ENCODE peak calls at places on chromosome 22, in ten cellular contexts. One of them, this sample, is unnamed.

GRCh38 chr22:46367707-46368191 is 32.2 kb downstream of the TRMU start:
- DNase-seq in spleen: peak; percentile 92
- DNase-seq in bronchial epithelial cell: peak; percentile 56
- DNase-seq in CD8-positive, alpha-beta memory T cell: peak; percentile 65
- DNase-seq in body of pancreas: peak; percentile 89
- DNase-seq in esophagus squamous epithelium: no peak
- DNase-seq in lung: peak; percentile 74
- DNase-seq in CD4-positive, alpha-beta memory T cell: peak; percentile 54
- DNase-seq in tibial nerve: peak; percentile 47
- DNase-seq in MM.1S: peak; percentile 85
- DNase-seq in this sample: peak; percentile 40

GRCh38 chr22:19358703-19359553 is 67.4 kb upstream of the CLTCL1 start:
- DNase-seq in spleen: no peak
- DNase-seq in bronchial epithelial cell: no peak
- DNase-seq in CD8-positive, alpha-beta memory T cell: no peak
- DNase-seq in body of pancreas: no peak
- DNase-seq in esophagus squamous epithelium: no peak
- DNase-seq in lung: no peak
- DNase-seq in CD4-positive, alpha-beta memory T cell: no peak
- DNase-seq in tibial nerve: no peak
- DNase-seq in MM.1S: no peak
- DNase-seq in this sample: no peak

GRCh38 chr22:32796865-32797573 is 4.5 kb upstream of the TIMP3 start:
- DNase-seq in spleen: peak; percentile 83
- DNase-seq in bronchial epithelial cell: peak; percentile 49
- DNase-seq in CD8-positive, alpha-beta memory T cell: peak; percentile 7
- DNase-seq in body of pancreas: peak; percentile 62
- DNase-seq in esophagus squamous epithelium: no peak
- DNase-seq in lung: peak; percentile 57
- DNase-seq in CD4-positive, alpha-beta memory T cell: peak; percentile 44
- DNase-seq in tibial nerve: peak; percentile 67
- DNase-seq in MM.1S: peak; percentile 57
- DNase-seq in this sample: peak; percentile 87

GRCh38 chr22:43155789-43156188 is 4.4 kb downstream of the TSPO start:
- DNase-seq in spleen: no peak
- DNase-seq in bronchial epithelial cell: no peak
- DNase-seq in CD8-positive, alpha-beta memory T cell: no peak
- DNase-seq in body of pancreas: no peak
- DNase-seq in esophagus squamous epithelium: no peak
- DNase-seq in lung: no peak
- DNase-seq in CD4-positive, alpha-beta memory T cell: no peak
- DNase-seq in tibial nerve: no peak
- DNase-seq in MM.1S: no peak
- DNase-seq in this sample: no peak

GRCh38 chr22:33883561-33883960 is 36.7 kb downstream of the LARGE1 start:
- DNase-seq in spleen: no peak
- DNase-seq in bronchial epithelial cell: peak; percentile 68
- DNase-seq in CD8-positive, alpha-beta memory T cell: no peak
- DNase-seq in body of pancreas: no peak
- DNase-seq in esophagus squamous epithelium: no peak
- DNase-seq in lung: no peak
- DNase-seq in CD4-positive, alpha-beta memory T cell: no peak
- DNase-seq in tibial nerve: no peak
- DNase-seq in MM.1S: no peak
- DNase-seq in this sample: no peak

GRCh38 chr22:26406118-26406517 is 22.9 kb upstream of the ASPHD2 start:
- DNase-seq in spleen: no peak
- DNase-seq in bronchial epithelial cell: no peak
- DNase-seq in CD8-positive, alpha-beta memory T cell: no peak
- DNase-seq in body of pancreas: no peak
- DNase-seq in esophagus squamous epithelium: no peak
- DNase-seq in lung: no peak
- DNase-seq in CD4-positive, alpha-beta memory T cell: no peak
- DNase-seq in tibial nerve: no peak
- DNase-seq in MM.1S: no peak
- DNase-seq in this sample: no peak

GRCh38 chr22:31173386-31174145 is 13.6 kb downstream of the RNF185 start:
- DNase-seq in spleen: no peak
- DNase-seq in bronchial epithelial cell: peak; percentile 95
- DNase-seq in CD8-positive, alpha-beta memory T cell: no peak
- DNase-seq in body of pancreas: no peak
- DNase-seq in esophagus squamous epithelium: no peak
- DNase-seq in lung: no peak
- DNase-seq in CD4-positive, alpha-beta memory T cell: no peak
- DNase-seq in tibial nerve: no peak
- DNase-seq in MM.1S: no peak
- DNase-seq in this sample: no peak

GRCh38 chr22:32444068-32444467 is 20.2 kb downstream of the BPIFC start:
- DNase-seq in spleen: no peak
- DNase-seq in bronchial epithelial cell: peak; percentile 31
- DNase-seq in CD8-positive, alpha-beta memory T cell: no peak
- DNase-seq in body of pancreas: no peak
- DNase-seq in esophagus squamous epithelium: no peak
- DNase-seq in lung: no peak
- DNase-seq in CD4-positive, alpha-beta memory T cell: peak; percentile 28
- DNase-seq in tibial nerve: no peak
- DNase-seq in MM.1S: peak; percentile 71
- DNase-seq in this sample: no peak

GRCh38 chr22:17980013-17980510 is 44.3 kb downstream of the MICAL3 start:
- DNase-seq in spleen: peak; percentile 33
- DNase-seq in bronchial epithelial cell: no peak
- DNase-seq in CD8-positive, alpha-beta memory T cell: no peak
- DNase-seq in body of pancreas: no peak
- DNase-seq in esophagus squamous epithelium: no peak
- DNase-seq in lung: no peak
- DNase-seq in CD4-positive, alpha-beta memory T cell: no peak
- DNase-seq in tibial nerve: no peak
- DNase-seq in MM.1S: no peak
- DNase-seq in this sample: no peak

GRCh38 chr22:35614404-35614803 is 2.7 kb downstream of the MB start:
- DNase-seq in spleen: no peak
- DNase-seq in bronchial epithelial cell: no peak
- DNase-seq in CD8-positive, alpha-beta memory T cell: no peak
- DNase-seq in body of pancreas: no peak
- DNase-seq in esophagus squamous epithelium: no peak
- DNase-seq in lung: no peak
- DNase-seq in CD4-positive, alpha-beta memory T cell: no peak
- DNase-seq in tibial nerve: no peak
- DNase-seq in MM.1S: no peak
- DNase-seq in this sample: no peak
- H3K36me3 ChIP-seq in spleen: no peaks in the 10 kb centered on the region
- H3K36me3 ChIP-seq in bronchial epithelial cell: no peaks in the 10 kb centered on the region
- H3K36me3 ChIP-seq in CD8-positive, alpha-beta memory T cell: no peaks in the 10 kb centered on the region
- H3K36me3 ChIP-seq in body of pancreas: no peaks in the 10 kb centered on the region
- H3K36me3 ChIP-seq in esophagus squamous epithelium: no peaks in the 10 kb centered on the region
- H3K36me3 ChIP-seq in lung: no peaks in the 10 kb centered on the region
- H3K36me3 ChIP-seq in CD4-positive, alpha-beta memory T cell: no peaks in the 10 kb centered on the region
- H3K36me3 ChIP-seq in tibial nerve: no peaks in the 10 kb centered on the region
- H3K36me3 ChIP-seq in MM.1S: no peaks in the 10 kb centered on the region
- H3K36me3 ChIP-seq in this sample: peaks cover 4% of the 10 kb centered on the region

DNA sequence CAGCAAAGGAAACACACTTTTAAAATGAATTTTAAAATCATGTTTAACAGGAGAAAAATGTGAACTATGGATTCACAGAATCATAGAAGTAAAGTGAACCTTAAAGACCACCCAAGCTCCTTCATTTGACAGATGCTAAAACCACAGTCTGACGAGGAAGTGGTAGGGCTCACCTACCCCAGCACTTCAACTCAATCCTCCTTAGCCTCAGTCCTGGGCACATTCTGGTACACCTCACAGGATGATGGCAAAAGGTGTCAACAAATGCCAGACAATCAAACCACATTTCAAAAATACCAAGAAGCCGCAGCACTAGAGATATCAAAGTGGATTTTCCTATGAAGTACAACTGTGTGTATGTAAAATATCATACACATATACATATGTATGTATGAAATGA is 43.1 kb downstream of the PITPNB start:
- DNase-seq in spleen: no peak
- DNase-seq in bronchial epithelial cell: no peak
- DNase-seq in CD8-positive, alpha-beta memory T cell: peak; percentile 2
- DNase-seq in body of pancreas: no peak
- DNase-seq in esophagus squamous epithelium: no peak
- DNase-seq in lung: no peak
- DNase-seq in CD4-positive, alpha-beta memory T cell: peak; percentile 55
- DNase-seq in tibial nerve: no peak
- DNase-seq in MM.1S: no peak
- DNase-seq in this sample: no peak
- H3K4me3 ChIP-seq in spleen: no peak overlapping the region
- H3K4me3 ChIP-seq in bronchial epithelial cell: no peak overlapping the region
- H3K4me3 ChIP-seq in CD8-positive, alpha-beta memory T cell: no peak overlapping the region
- H3K4me3 ChIP-seq in body of pancreas: no peak overlapping the region
- H3K4me3 ChIP-seq in esophagus squamous epithelium: no peak overlapping the region
- H3K4me3 ChIP-seq in lung: no peak overlapping the region
- H3K4me3 ChIP-seq in CD4-positive, alpha-beta memory T cell: no peak overlapping the region
- H3K4me3 ChIP-seq in tibial nerve: no peak overlapping the region
- H3K4me3 ChIP-seq in MM.1S: no peak overlapping the region
- H3K4me3 ChIP-seq in this sample: no peak overlapping the region

DNA sequence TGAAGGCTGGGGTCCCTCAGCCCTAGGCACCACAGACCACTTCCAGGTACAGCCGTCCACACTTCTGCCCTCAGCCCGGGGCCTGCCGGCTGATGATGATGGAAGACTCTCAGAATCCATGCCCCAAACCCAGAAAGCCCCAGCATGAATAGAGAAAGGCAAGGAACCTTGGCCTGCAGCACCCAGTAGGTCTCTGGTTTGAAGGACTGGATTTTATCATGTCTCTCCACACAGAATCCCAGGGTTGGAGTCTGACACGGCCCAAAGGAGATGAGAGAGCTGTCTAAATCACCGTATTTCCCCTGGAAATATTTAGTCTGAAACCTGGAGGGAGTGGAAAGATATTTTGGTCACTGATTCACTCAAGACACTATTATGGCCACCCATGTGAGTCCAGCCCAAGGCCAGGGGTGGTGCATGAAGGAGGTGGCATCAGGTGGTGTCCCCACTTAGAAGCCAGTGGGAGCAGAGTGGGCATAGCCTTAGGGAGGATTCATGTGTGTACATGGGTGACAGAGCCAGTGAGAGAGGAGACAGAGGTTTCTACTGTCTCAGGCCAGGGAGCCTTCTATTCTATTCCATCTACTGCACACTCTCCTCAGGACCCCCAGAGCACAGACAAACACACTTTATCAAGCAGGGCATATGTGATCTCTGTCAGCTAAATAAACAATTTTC is 14.0 kb downstream of the TOP3B start:
- DNase-seq in spleen: no peak
- DNase-seq in bronchial epithelial cell: no peak
- DNase-seq in CD8-positive, alpha-beta memory T cell: no peak
- DNase-seq in body of pancreas: no peak
- DNase-seq in esophagus squamous epithelium: no peak
- DNase-seq in lung: no peak
- DNase-seq in CD4-positive, alpha-beta memory T cell: no peak
- DNase-seq in tibial nerve: no peak
- DNase-seq in MM.1S: no peak
- DNase-seq in this sample: no peak
- H3K36me3 ChIP-seq in spleen: no peaks in the 10 kb centered on the region
- H3K36me3 ChIP-seq in bronchial epithelial cell: peaks cover 36% of the 10 kb centered on the region
- H3K36me3 ChIP-seq in CD8-positive, alpha-beta memory T cell: peaks cover 58% of the 10 kb centered on the region
- H3K36me3 ChIP-seq in body of pancreas: no peaks in the 10 kb centered on the region
- H3K36me3 ChIP-seq in esophagus squamous epithelium: peaks cover 41% of the 10 kb centered on the region
- H3K36me3 ChIP-seq in lung: peaks cover 23% of the 10 kb centered on the region
- H3K36me3 ChIP-seq in CD4-positive, alpha-beta memory T cell: peaks cover 60% of the 10 kb centered on the region
- H3K36me3 ChIP-seq in tibial nerve: peaks cover 10% of the 10 kb centered on the region
- H3K36me3 ChIP-seq in MM.1S: peaks cover 9% of the 10 kb centered on the region
- H3K36me3 ChIP-seq in this sample: peaks cover 98% of the 10 kb centered on the region

GRCh38 chr22:38707346-38707745 is 1.6 kb downstream of the GTPBP1 start:
- DNase-seq in spleen: no peak
- DNase-seq in bronchial epithelial cell: peak; percentile 89
- DNase-seq in CD8-positive, alpha-beta memory T cell: no peak
- DNase-seq in body of pancreas: no peak
- DNase-seq in esophagus squamous epithelium: no peak
- DNase-seq in lung: no peak
- DNase-seq in CD4-positive, alpha-beta memory T cell: peak; percentile 17
- DNase-seq in tibial nerve: no peak
- DNase-seq in MM.1S: no peak
- DNase-seq in this sample: no peak

GRCh38 chr22:38706885-38707180 is 1.1 kb downstream of the GTPBP1 start:
- DNase-seq in spleen: no peak
- DNase-seq in bronchial epithelial cell: peak; percentile 47
- DNase-seq in CD8-positive, alpha-beta memory T cell: no peak
- DNase-seq in body of pancreas: no peak
- DNase-seq in esophagus squamous epithelium: no peak
- DNase-seq in lung: no peak
- DNase-seq in CD4-positive, alpha-beta memory T cell: no peak
- DNase-seq in tibial nerve: no peak
- DNase-seq in MM.1S: no peak
- DNase-seq in this sample: no peak

GRCh38 chr22:38706101-38706884 is 549 bp downstream of the GTPBP1 start:
- DNase-seq in spleen: no peak
- DNase-seq in bronchial epithelial cell: no peak
- DNase-seq in CD8-positive, alpha-beta memory T cell: peak; percentile 32
- DNase-seq in body of pancreas: peak; percentile 52
- DNase-seq in esophagus squamous epithelium: peak; percentile 16
- DNase-seq in lung: peak; percentile 57
- DNase-seq in CD4-positive, alpha-beta memory T cell: peak; percentile 44
- DNase-seq in tibial nerve: no peak
- DNase-seq in MM.1S: peak; percentile 52
- DNase-seq in this sample: peak; percentile 48

GRCh38 chr22:38705235-38706100 is at the start of gene GTPBP1:
- DNase-seq in spleen: peak; percentile 98
- DNase-seq in bronchial epithelial cell: peak; percentile 100
- DNase-seq in CD8-positive, alpha-beta memory T cell: peak; percentile 96
- DNase-seq in body of pancreas: peak; percentile 98
- DNase-seq in esophagus squamous epithelium: peak; percentile 99
- DNase-seq in lung: peak; percentile 99
- DNase-seq in CD4-positive, alpha-beta memory T cell: peak; percentile 100
- DNase-seq in tibial nerve: peak; percentile 98
- DNase-seq in MM.1S: peak; percentile 100
- DNase-seq in this sample: peak; percentile 98

DNA sequence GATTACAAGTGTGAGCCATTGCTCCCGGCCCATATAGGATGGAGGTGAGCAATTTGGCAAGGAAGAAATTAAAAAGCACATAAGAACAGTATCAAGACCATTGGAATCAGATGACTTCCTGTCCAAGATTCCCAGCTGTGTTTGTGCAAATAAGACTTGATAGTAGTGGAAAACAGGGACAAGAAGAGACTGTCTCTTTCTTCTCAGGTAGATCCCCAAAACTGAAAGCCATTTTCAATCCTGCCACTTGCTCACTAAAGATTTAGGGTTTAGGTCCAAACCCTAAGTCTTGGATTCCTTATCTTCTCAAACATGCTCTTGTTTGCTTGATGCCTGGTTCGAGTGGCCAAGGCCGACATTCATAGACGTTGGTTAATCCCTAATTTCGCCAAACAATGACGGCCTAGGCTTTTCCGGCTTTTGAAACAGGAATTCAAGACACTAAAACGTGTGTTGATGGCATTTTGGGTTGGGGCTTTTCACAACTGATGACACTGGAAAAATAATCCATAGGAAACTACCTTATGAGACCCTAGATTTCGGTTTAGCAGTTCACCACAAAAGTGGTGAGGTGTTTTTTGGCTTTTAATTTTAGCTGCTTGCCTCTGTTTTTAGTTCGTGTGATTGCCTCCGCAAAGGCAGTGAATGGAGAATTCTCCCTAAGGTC is 1.0 kb upstream of the GTPBP1 start:
- DNase-seq in spleen: no peak
- DNase-seq in bronchial epithelial cell: no peak
- DNase-seq in CD8-positive, alpha-beta memory T cell: no peak
- DNase-seq in body of pancreas: no peak
- DNase-seq in esophagus squamous epithelium: no peak
- DNase-seq in lung: no peak
- DNase-seq in CD4-positive, alpha-beta memory T cell: peak; percentile 12
- DNase-seq in tibial nerve: no peak
- DNase-seq in MM.1S: peak; percentile 65
- DNase-seq in this sample: no peak
- H3K4me3 ChIP-seq in spleen: peak overlapping the region; percentile 31
- H3K4me3 ChIP-seq in bronchial epithelial cell: peak overlapping the region; percentile 7
- H3K4me3 ChIP-seq in CD8-positive, alpha-beta memory T cell: peak overlapping the region; percentile 52
- H3K4me3 ChIP-seq in body of pancreas: no peak overlapping the region
- H3K4me3 ChIP-seq in esophagus squamous epithelium: peak overlapping the region; percentile 58
- H3K4me3 ChIP-seq in lung: no peak overlapping the region
- H3K4me3 ChIP-seq in CD4-positive, alpha-beta memory T cell: peak overlapping the region; percentile 56
- H3K4me3 ChIP-seq in tibial nerve: peak overlapping the region; percentile 49
- H3K4me3 ChIP-seq in MM.1S: peak overlapping the region; percentile 63
- H3K4me3 ChIP-seq in this sample: peak overlapping the region; percentile 88

This sample was measured in heart left ventricle.